ENCODE peak calls at places on chromosomes 5 and 9, in nine cellular contexts. One of them, this sample, is unnamed.

GRCh38 chr5:59744531-59744992 is 149.0 kb downstream of the PDE4D start:
- DNase-seq in NCI-H1092: no peak
- DNase-seq in NCI-H1105: no peak
- DNase-seq in renal cortical epithelial cell: peak
- DNase-seq in activated CD8-positive, alpha-beta memory T cell treated with anti-CD3 and anti-CD28 coated beads, Interleukin-2, amount 50 U/mL, for 48 hours: no peak
- DNase-seq in substantia nigra: no peak
- DNase-seq in ovary: no peak
- DNase-seq in mesendoderm: no peak
- DNase-seq in GM23338: no peak
- DNase-seq in this sample: peak

GRCh38 chr9:113176748-113177147 is 25.9 kb downstream of the SLC31A2 start:
- DNase-seq in NCI-H1105: no peak
- DNase-seq in ovary: no peak
- DNase-seq in renal cortical epithelial cell: no peak
- DNase-seq in mesendoderm: no peak
- DNase-seq in substantia nigra: no peak
- DNase-seq in NCI-H1092: no peak
- DNase-seq in activated CD8-positive, alpha-beta memory T cell treated with anti-CD3 and anti-CD28 coated beads, Interleukin-2, amount 50 U/mL, for 48 hours: no peak
- DNase-seq in GM23338: no peak
- DNase-seq in this sample: no peak

GRCh38 chr9:130847306-130848217 is 12.5 kb downstream of the ABL1 start:
- DNase-seq in NCI-H1092: no peak
- DNase-seq in activated CD8-positive, alpha-beta memory T cell treated with anti-CD3 and anti-CD28 coated beads, Interleukin-2, amount 50 U/mL, for 48 hours: no peak
- DNase-seq in ovary: peak
- DNase-seq in renal cortical epithelial cell: peak
- DNase-seq in substantia nigra: no peak
- DNase-seq in mesendoderm: peak
- DNase-seq in NCI-H1105: no peak
- DNase-seq in GM23338: peak
- DNase-seq in this sample: peak

GRCh38 chr5:90368454-90369246 is 40.9 kb downstream of the CETN3 start:
- DNase-seq in renal cortical epithelial cell: no peak
- DNase-seq in mesendoderm: no peak
- DNase-seq in NCI-H1092: no peak
- DNase-seq in substantia nigra: no peak
- DNase-seq in GM23338: no peak
- DNase-seq in NCI-H1105: no peak
- DNase-seq in activated CD8-positive, alpha-beta memory T cell treated with anti-CD3 and anti-CD28 coated beads, Interleukin-2, amount 50 U/mL, for 48 hours: no peak
- DNase-seq in ovary: no peak
- DNase-seq in this sample: no peak

GRCh38 chr9:116365056-116365471 is 211.5 kb downstream of the PAPPA start:
- DNase-seq in substantia nigra: peak
- DNase-seq in activated CD8-positive, alpha-beta memory T cell treated with anti-CD3 and anti-CD28 coated beads, Interleukin-2, amount 50 U/mL, for 48 hours: no peak
- DNase-seq in GM23338: peak
- DNase-seq in NCI-H1105: no peak
- DNase-seq in mesendoderm: peak
- DNase-seq in ovary: peak
- DNase-seq in NCI-H1092: peak
- DNase-seq in renal cortical epithelial cell: peak
- DNase-seq in this sample: peak

GRCh38 chr5:141382469-141383294 is at the start of gene PCDHGA7:
- DNase-seq in mesendoderm: no peak
- DNase-seq in renal cortical epithelial cell: peak
- DNase-seq in GM23338: no peak
- DNase-seq in ovary: no peak
- DNase-seq in activated CD8-positive, alpha-beta memory T cell treated with anti-CD3 and anti-CD28 coated beads, Interleukin-2, amount 50 U/mL, for 48 hours: peak
- DNase-seq in NCI-H1105: no peak
- DNase-seq in NCI-H1092: no peak
- DNase-seq in substantia nigra: no peak
- DNase-seq in this sample: no peak

GRCh38 chr9:76415154-76415553 is 20.9 kb upstream of the RFK start:
- DNase-seq in substantia nigra: no peak
- DNase-seq in renal cortical epithelial cell: peak
- DNase-seq in NCI-H1092: no peak
- DNase-seq in NCI-H1105: no peak
- DNase-seq in GM23338: no peak
- DNase-seq in activated CD8-positive, alpha-beta memory T cell treated with anti-CD3 and anti-CD28 coated beads, Interleukin-2, amount 50 U/mL, for 48 hours: no peak
- DNase-seq in mesendoderm: no peak
- DNase-seq in ovary: no peak
- DNase-seq in this sample: no peak

GRCh38 chr5:138632900-138633489 is 57.8 kb upstream of the HSPA9 start:
- DNase-seq in ovary: peak
- DNase-seq in NCI-H1105: no peak
- DNase-seq in activated CD8-positive, alpha-beta memory T cell treated with anti-CD3 and anti-CD28 coated beads, Interleukin-2, amount 50 U/mL, for 48 hours: no peak
- DNase-seq in GM23338: peak
- DNase-seq in substantia nigra: peak
- DNase-seq in renal cortical epithelial cell: peak
- DNase-seq in NCI-H1092: no peak
- DNase-seq in mesendoderm: peak
- DNase-seq in this sample: peak

GRCh38 chr9:14209399-14209990 is 104.4 kb downstream of the NFIB start:
- DNase-seq in NCI-H1092: no peak
- DNase-seq in GM23338: no peak
- DNase-seq in renal cortical epithelial cell: no peak
- DNase-seq in NCI-H1105: no peak
- DNase-seq in activated CD8-positive, alpha-beta memory T cell treated with anti-CD3 and anti-CD28 coated beads, Interleukin-2, amount 50 U/mL, for 48 hours: no peak
- DNase-seq in substantia nigra: no peak
- DNase-seq in mesendoderm: no peak
- DNase-seq in ovary: no peak
- DNase-seq in this sample: peak

GRCh38 chr5:132775439-132776076 is 1.5 kb downstream of the SEPTIN8 start:
- DNase-seq in mesendoderm: no peak
- DNase-seq in ovary: no peak
- DNase-seq in NCI-H1092: no peak
- DNase-seq in substantia nigra: no peak
- DNase-seq in NCI-H1105: no peak
- DNase-seq in renal cortical epithelial cell: peak
- DNase-seq in GM23338: no peak
- DNase-seq in activated CD8-positive, alpha-beta memory T cell treated with anti-CD3 and anti-CD28 coated beads, Interleukin-2, amount 50 U/mL, for 48 hours: no peak
- DNase-seq in this sample: no peak

GRCh38 chr9:125541840-125542243 is 165.2 kb downstream of the MAPKAP1 start:
- DNase-seq in substantia nigra: no peak
- DNase-seq in ovary: no peak
- DNase-seq in mesendoderm: no peak
- DNase-seq in NCI-H1105: peak
- DNase-seq in NCI-H1092: peak
- DNase-seq in renal cortical epithelial cell: no peak
- DNase-seq in activated CD8-positive, alpha-beta memory T cell treated with anti-CD3 and anti-CD28 coated beads, Interleukin-2, amount 50 U/mL, for 48 hours: no peak
- DNase-seq in GM23338: no peak
- DNase-seq in this sample: no peak

GRCh38 chr5:23631283-23632045 is 124.1 kb downstream of the PRDM9 start:
- DNase-seq in ovary: no peak
- DNase-seq in substantia nigra: no peak
- DNase-seq in NCI-H1092: no peak
- DNase-seq in activated CD8-positive, alpha-beta memory T cell treated with anti-CD3 and anti-CD28 coated beads, Interleukin-2, amount 50 U/mL, for 48 hours: no peak
- DNase-seq in GM23338: no peak
- DNase-seq in NCI-H1105: no peak
- DNase-seq in mesendoderm: no peak
- DNase-seq in renal cortical epithelial cell: peak
- DNase-seq in this sample: peak

GRCh38 chr5:136631176-136631575 is 265.8 kb upstream of the TRPC7 start:
- DNase-seq in ovary: no peak
- DNase-seq in activated CD8-positive, alpha-beta memory T cell treated with anti-CD3 and anti-CD28 coated beads, Interleukin-2, amount 50 U/mL, for 48 hours: no peak
- DNase-seq in NCI-H1105: no peak
- DNase-seq in renal cortical epithelial cell: no peak
- DNase-seq in substantia nigra: no peak
- DNase-seq in mesendoderm: no peak
- DNase-seq in GM23338: no peak
- DNase-seq in NCI-H1092: no peak
- DNase-seq in this sample: peak

GRCh38 chr9:76323481-76323880 is 70.7 kb downstream of the RFK start:
- DNase-seq in substantia nigra: no peak
- DNase-seq in GM23338: no peak
- DNase-seq in activated CD8-positive, alpha-beta memory T cell treated with anti-CD3 and anti-CD28 coated beads, Interleukin-2, amount 50 U/mL, for 48 hours: no peak
- DNase-seq in NCI-H1105: no peak
- DNase-seq in ovary: no peak
- DNase-seq in NCI-H1092: no peak
- DNase-seq in renal cortical epithelial cell: no peak
- DNase-seq in mesendoderm: no peak
- DNase-seq in this sample: no peak

GRCh38 chr5:16803831-16804230 is 132.3 kb downstream of the MYO10 start:
- DNase-seq in mesendoderm: no peak
- DNase-seq in substantia nigra: no peak
- DNase-seq in NCI-H1105: no peak
- DNase-seq in renal cortical epithelial cell: no peak
- DNase-seq in ovary: no peak
- DNase-seq in GM23338: no peak
- DNase-seq in activated CD8-positive, alpha-beta memory T cell treated with anti-CD3 and anti-CD28 coated beads, Interleukin-2, amount 50 U/mL, for 48 hours: no peak
- DNase-seq in NCI-H1092: no peak
- DNase-seq in this sample: no peak

GRCh38 chr9:116190997-116191396 is 37.4 kb downstream of the PAPPA start:
- DNase-seq in activated CD8-positive, alpha-beta memory T cell treated with anti-CD3 and anti-CD28 coated beads, Interleukin-2, amount 50 U/mL, for 48 hours: no peak
- DNase-seq in NCI-H1105: no peak
- DNase-seq in ovary: no peak
- DNase-seq in substantia nigra: no peak
- DNase-seq in GM23338: no peak
- DNase-seq in renal cortical epithelial cell: peak
- DNase-seq in mesendoderm: no peak
- DNase-seq in NCI-H1092: no peak
- DNase-seq in this sample: peak

GRCh38 chr5:27020965-27021364 is 17.4 kb downstream of the CDH9 start:
- DNase-seq in NCI-H1105: no peak
- DNase-seq in ovary: no peak
- DNase-seq in GM23338: no peak
- DNase-seq in NCI-H1092: no peak
- DNase-seq in activated CD8-positive, alpha-beta memory T cell treated with anti-CD3 and anti-CD28 coated beads, Interleukin-2, amount 50 U/mL, for 48 hours: no peak
- DNase-seq in renal cortical epithelial cell: peak
- DNase-seq in mesendoderm: no peak
- DNase-seq in substantia nigra: no peak
- DNase-seq in this sample: peak

GRCh38 chr5:126234563-126235195 is 188.5 kb upstream of the GRAMD2B start:
- DNase-seq in NCI-H1092: no peak
- DNase-seq in ovary: no peak
- DNase-seq in NCI-H1105: no peak
- DNase-seq in renal cortical epithelial cell: peak
- DNase-seq in mesendoderm: peak
- DNase-seq in activated CD8-positive, alpha-beta memory T cell treated with anti-CD3 and anti-CD28 coated beads, Interleukin-2, amount 50 U/mL, for 48 hours: no peak
- DNase-seq in GM23338: peak
- DNase-seq in substantia nigra: no peak
- DNase-seq in this sample: peak

GRCh38 chr9:99389087-99390033 is 167.3 kb downstream of the SEC61B start:
- DNase-seq in GM23338: no peak
- DNase-seq in ovary: no peak
- DNase-seq in NCI-H1105: no peak
- DNase-seq in activated CD8-positive, alpha-beta memory T cell treated with anti-CD3 and anti-CD28 coated beads, Interleukin-2, amount 50 U/mL, for 48 hours: no peak
- DNase-seq in mesendoderm: no peak
- DNase-seq in substantia nigra: no peak
- DNase-seq in NCI-H1092: no peak
- DNase-seq in renal cortical epithelial cell: peak
- DNase-seq in this sample: peak